ENCODE peak calls at places on chromosome X, in nine cellular contexts. M is fibroblast of pulmonary artery, C is MM.1S, H is BE2C, O is upper lobe of right lung, V is foreskin fibroblast, F is endodermal cell, X is IMR-90, B is sigmoid colon. G is an unnamed sample.

GRCh38 chrX:131202766-131203165 is 86.3 kb downstream of the IGSF1 start:
- DNase-seq in M (no peak), B (no peak), X (no peak), F (no peak), C (no peak), O (no peak), V (no peak), H (no peak), G (no peak)

GRCh38 chrX:150643271-150643670 is 49.9 kb upstream of the MTMR1 start:
- DNase-seq in O (no peak), B (no peak), C (no peak), F (no peak), H (no peak), M (peak; percentile 17), X (peak; percentile 33), V (no peak), G (peak; percentile 22)

GRCh38 chrX:108036298-108036973 is 8.4 kb upstream of the VSIG1 start:
- DNase-seq in O (no peak), B (no peak), M (peak; percentile 94), F (no peak), C (no peak), X (peak; percentile 93), H (no peak), V (peak; percentile 76), G (peak; percentile 96)

GRCh38 chrX:275967-276587 is 5.1 kb upstream of the PLCXD1 start:
- DNase-seq in H (peak; percentile 35), B (peak; percentile 88), O (peak; percentile 94), M (peak; percentile 41), V (peak; percentile 55), C (no peak), X (peak; percentile 37), F (peak; percentile 95), G (peak; percentile 34)

GRCh38 chrX:12709047-12709446 is 82.2 kb upstream of the PRPS2 start:
- DNase-seq in X (no peak), O (no peak), B (no peak), M (no peak), F (peak; percentile 86), V (no peak), C (no peak), H (no peak), G (peak; percentile 21)

GRCh38 chrX:27251369-27251768 is 211.8 kb downstream of the PPP4R3C start:
- DNase-seq in O (no peak), X (no peak), B (no peak), M (no peak), H (no peak), V (no peak), C (no peak), F (peak; percentile 44), G (no peak)

GRCh38 chrX:63656871-63657580 is 128.0 kb downstream of the ARHGEF9 start:
- DNase-seq in X (peak; percentile 78), B (no peak), V (peak; percentile 62), M (peak; percentile 64), H (no peak), F (no peak), O (no peak), C (no peak), G (peak; percentile 43)

GRCh38 chrX:14491689-14492088 is 37.6 kb upstream of the GLRA2 start:
- DNase-seq in B (no peak), X (no peak), O (no peak), M (no peak), H (no peak), C (no peak), F (no peak), V (no peak), G (peak; percentile 19)

GRCh38 chrX:68175569-68175968 is 257.7 kb downstream of the OPHN1 start:
- DNase-seq in M (peak; percentile 58), H (no peak), X (peak; percentile 72), B (no peak), O (no peak), C (no peak), V (peak; percentile 45), F (no peak), G (peak; percentile 53)

GRCh38 chrX:78997870-78998558 is 52.8 kb downstream of the P2RY10 start:
- DNase-seq in F (peak; percentile 41), O (no peak), B (no peak), V (no peak), H (no peak), M (no peak), C (peak; percentile 59), X (no peak), G (no peak)

GRCh38 chrX:39112143-39112542 is 310.9 kb downstream of the MID1IP1 start:
- DNase-seq in V (no peak), F (no peak), X (no peak), H (no peak), O (no peak), B (no peak), M (peak; percentile 0), C (no peak), G (peak; percentile 42)

GRCh38 chrX:49915352-49916222 is 6.8 kb upstream of the CLCN5 start:
- DNase-seq in B (no peak), F (peak; percentile 59), H (peak; percentile 48), O (no peak), M (peak; percentile 73), X (peak; percentile 62), V (peak; percentile 24), C (peak; percentile 58), G (peak; percentile 44)

GRCh38 chrX:54043084-54043483 is 1.2 kb downstream of the PHF8 start:
- DNase-seq in O (no peak), C (no peak), V (no peak), F (no peak), B (no peak), M (no peak), X (no peak), H (no peak), G (peak; percentile 0)

GRCh38 chrX:19888419-19888879 is 1.0 kb upstream of the SH3KBP1 start:
- DNase-seq in H (peak; percentile 24), M (peak; percentile 82), O (no peak), C (peak; percentile 37), V (peak; percentile 50), X (peak; percentile 77), B (no peak), F (peak; percentile 88), G (peak; percentile 67)

GRCh38 chrX:2707334-2707760 is 16.3 kb downstream of the CD99 start:
- DNase-seq in O (no peak), M (peak; percentile 84), X (peak; percentile 95), C (no peak), H (peak; percentile 16), F (peak; percentile 91), B (peak; percentile 76), V (peak; percentile 95), G (peak; percentile 97)

GRCh38 chrX:40644175-40644574 is 3.2 kb downstream of the CXorf38 start:
- DNase-seq in X (peak; percentile 54), B (no peak), V (peak; percentile 42), C (no peak), H (no peak), F (no peak), M (peak; percentile 76), O (no peak), G (no peak)

GRCh38 chrX:49627030-49627777 is 28.4 kb downstream of the GAGE1 start:
- DNase-seq in C (peak; percentile 67), V (no peak), B (no peak), M (no peak), X (no peak), F (peak; percentile 77), H (peak; percentile 15), O (no peak), G (no peak)

GRCh38 chrX:151912221-151912620 is 468 bp upstream of the MAGEA4 start:
- DNase-seq in M (no peak), X (no peak), V (no peak), H (no peak), O (no peak), C (no peak), B (peak; percentile 46), F (no peak), G (no peak)

GRCh38 chrX:36116222-36116621 is 196.7 kb downstream of the CFAP47 start:
- DNase-seq in M (no peak), C (no peak), F (no peak), B (no peak), O (no peak), V (no peak), X (no peak), H (no peak), G (no peak)
- TF ChIP-seq CTCF in M (no peak), C (no peak), F (no peak), B (no peak), O (no peak), V (no peak), X (no peak), H (no peak), G (no peak)

GRCh38 chrX:17633546-17633945 is 103.7 kb upstream of the SCML1 start:
- DNase-seq in F (no peak), C (no peak), B (no peak), M (no peak), X (no peak), O (no peak), V (no peak), H (no peak), G (no peak)
- H3K4me3 ChIP-seq in F (no peak overlapping the region), C (no peak overlapping the region), B (no peak overlapping the region), M (no peak overlapping the region), X (no peak overlapping the region), O (no peak overlapping the region), V (no peak overlapping the region), H (no peak overlapping the region), G (no peak overlapping the region)

GRCh38 chrX:134908235-134908834 is 82.5 kb upstream of the SMIM10 start:
- DNase-seq in V (peak; percentile 51), C (no peak), F (no peak), H (peak; percentile 28), M (peak; percentile 70), B (no peak), O (no peak), X (peak; percentile 65), G (no peak)
- TF ChIP-seq CTCF in V (peak; percentile 19), C (no peak), F (peak; percentile 29), H (peak; percentile 52), M (peak; percentile 39), B (no peak), O (no peak), X (peak; percentile 42), G (no peak)

GRCh38 chrX:132480581-132481203 is 8.1 kb downstream of the MBNL3 start:
- DNase-seq in M (peak; percentile 49), C (peak; percentile 92), X (peak; percentile 20), H (no peak), B (no peak), F (no peak), V (peak; percentile 82), O (peak; percentile 50), G (peak; percentile 35)
- H3K4me3 ChIP-seq in M (peak overlapping the region; percentile 35), C (peak overlapping the region; percentile 55), X (peak overlapping the region; percentile 3), H (no peak overlapping the region), B (no peak overlapping the region), F (no peak overlapping the region), V (peak overlapping the region; percentile 10), O (peak overlapping the region; percentile 35), G (peak overlapping the region; percentile 27)

DNA sequence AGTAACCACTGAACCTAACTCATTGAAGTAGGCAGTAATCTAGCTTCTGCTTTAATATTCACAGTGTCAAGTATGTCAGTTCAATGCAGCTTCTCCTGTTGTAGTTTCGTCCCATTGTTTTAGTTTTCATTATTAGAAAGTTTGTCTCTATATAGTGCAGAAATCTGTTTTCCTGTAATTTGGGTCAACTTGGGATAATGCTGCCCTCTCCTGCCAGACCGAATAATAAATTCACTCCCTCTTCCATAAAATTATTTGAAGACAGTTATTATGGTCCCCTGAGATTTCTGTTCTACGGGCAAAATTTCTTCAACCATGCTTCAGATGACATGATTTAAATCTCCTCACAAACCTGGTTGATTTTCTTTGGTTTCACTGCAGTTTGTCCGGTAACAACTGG is 4.6 kb upstream of the LUZP4 start:
- DNase-seq in C (no peak), M (peak; percentile 7), H (no peak), O (no peak), X (no peak), F (no peak), V (no peak), B (no peak), G (no peak)
- TF ChIP-seq CTCF in C (no peak), M (peak; percentile 1), H (no peak), O (peak; percentile 8), X (peak; percentile 36), F (no peak), V (no peak), B (no peak), G (no peak)

GRCh38 chrX:16187024-16187698 is 19.9 kb downstream of the MAGEB17 start:
- DNase-seq in C (no peak), V (no peak), H (no peak), F (peak; percentile 67), X (peak; percentile 11), O (no peak), M (no peak), B (no peak), G (peak; percentile 36)
- H3K4me3 ChIP-seq in C (no peak overlapping the region), V (no peak overlapping the region), H (no peak overlapping the region), F (no peak overlapping the region), X (no peak overlapping the region), O (no peak overlapping the region), M (no peak overlapping the region), B (no peak overlapping the region), G (no peak overlapping the region)